ENCODE peak calls at places on chromosomes 12 and 14, in six cellular contexts. S, P, T, H, A and O are unnamed samples.

GRCh38 chr14:88212691-88213090 is 110.4 kb downstream of the KCNK10 start:
- DNase-seq in S (no peak), P (no peak), T (no peak), H (no peak), A (no peak), O (no peak)

GRCh38 chr12:124517260-124518050 is 50.0 kb downstream of the NCOR2 start:
- DNase-seq in S (peak; percentile 48), P (peak; percentile 81), T (no peak), H (peak; percentile 79), A (no peak), O (peak; percentile 67)

GRCh38 chr14:65419593-65420252 is 7.2 kb downstream of the FUT8 start:
- DNase-seq in S (no peak), P (no peak), T (peak; percentile 8), H (no peak), A (no peak), O (no peak)

GRCh38 chr12:100404769-100405407 is 48.0 kb downstream of the SLC17A8 start:
- DNase-seq in S (peak; percentile 50), P (peak; percentile 10), T (no peak), H (peak; percentile 48), A (peak; percentile 84), O (peak; percentile 51)

GRCh38 chr12:115433014-115433634 is 749.1 kb upstream of the TBX3 start:
- DNase-seq in S (no peak), P (peak; percentile 6), T (no peak), H (no peak), A (no peak), O (no peak)

GRCh38 chr12:91225316-91225715 is 42.7 kb upstream of the DCN start:
- DNase-seq in S (peak; percentile 59), P (no peak), T (no peak), H (no peak), A (no peak), O (no peak)

GRCh38 chr12:65896743-65897142 is 72.5 kb downstream of the HMGA2 start:
- DNase-seq in S (no peak), P (no peak), T (no peak), H (no peak), A (no peak), O (no peak)

GRCh38 chr12:108635201-108635996 is 1.7 kb upstream of the SELPLG start:
- DNase-seq in S (no peak), P (no peak), T (no peak), H (no peak), A (no peak), O (no peak)

GRCh38 chr14:73397810-73398209 is 60.5 kb downstream of the NUMB start:
- DNase-seq in S (peak; percentile 15), P (no peak), T (no peak), H (no peak), A (no peak), O (no peak)

GRCh38 chr14:65310568-65310967 is 102.0 kb upstream of the FUT8 start:
- DNase-seq in S (no peak), P (no peak), T (no peak), H (no peak), A (no peak), O (no peak)

GRCh38 chr12:121803861-121804416 is at the start of gene SETD1B:
- DNase-seq in S (peak; percentile 61), P (peak; percentile 43), T (no peak), H (peak; percentile 33), A (no peak), O (peak; percentile 51)

GRCh38 chr14:54756656-54757392 is 145.8 kb downstream of the GCH1 start:
- DNase-seq in S (no peak), P (no peak), T (no peak), H (no peak), A (no peak), O (no peak)

GRCh38 chr14:37615582-37616289 is 20.3 kb downstream of the TTC6 start:
- DNase-seq in S (no peak), P (peak; percentile 15), T (no peak), H (no peak), A (no peak), O (peak; percentile 62)

GRCh38 chr14:104370256-104370870 is 209.2 kb upstream of the C14orf180 start:
- DNase-seq in S (no peak), P (no peak), T (no peak), H (peak; percentile 9), A (peak; percentile 10), O (peak; percentile 53)

GRCh38 chr12:15253990-15254389 is 32.8 kb upstream of the RERG start:
- DNase-seq in S (no peak), P (no peak), T (no peak), H (no peak), A (no peak), O (no peak)

GRCh38 chr14:85319998-85320397 is 209.9 kb upstream of the FLRT2 start:
- DNase-seq in S (peak; percentile 15), P (peak; percentile 78), T (no peak), H (peak; percentile 95), A (no peak), O (peak; percentile 65)

GRCh38 chr14:93114713-93115068 is 1.0 kb downstream of the ITPK1 start:
- DNase-seq in S (no peak), P (no peak), T (no peak), H (no peak), A (no peak), O (no peak)

GRCh38 chr12:55850893-55851292 is 8.2 kb upstream of the MMP19 start:
- DNase-seq in S (no peak), P (no peak), T (no peak), H (no peak), A (no peak), O (no peak)

GRCh38 chr12:129193263-129193871 is 340.1 kb downstream of the GLT1D1 start:
- DNase-seq in S (no peak), P (no peak), T (no peak), H (no peak), A (no peak), O (peak; percentile 60)

GRCh38 chr14:52951730-52952481 is 1.1 kb upstream of the FERMT2 start:
- DNase-seq in S (peak; percentile 86), P (peak; percentile 60), T (peak; percentile 69), H (peak; percentile 75), A (peak; percentile 61), O (peak; percentile 87)

GRCh38 chr14:68109132-68109531 is 289.6 kb downstream of the RAD51B start:
- DNase-seq in S (peak; percentile 58), P (no peak), T (no peak), H (peak; percentile 63), A (no peak), O (no peak)

GRCh38 chr14:103746706-103747105 is 31.1 kb downstream of the ZFYVE21 start:
- DNase-seq in S (no peak), P (no peak), T (no peak), H (no peak), A (no peak), O (peak; percentile 57)

GRCh38 chr14:20468773-20469241 is 399 bp upstream of the PNP start:
- DNase-seq in S (no peak), P (no peak), T (no peak), H (no peak), A (no peak), O (no peak)

GRCh38 chr12:22792198-22792597 is 167.2 kb downstream of the ETNK1 start:
- DNase-seq in S (no peak), P (peak; percentile 23), T (no peak), H (no peak), A (no peak), O (no peak)

DNA sequence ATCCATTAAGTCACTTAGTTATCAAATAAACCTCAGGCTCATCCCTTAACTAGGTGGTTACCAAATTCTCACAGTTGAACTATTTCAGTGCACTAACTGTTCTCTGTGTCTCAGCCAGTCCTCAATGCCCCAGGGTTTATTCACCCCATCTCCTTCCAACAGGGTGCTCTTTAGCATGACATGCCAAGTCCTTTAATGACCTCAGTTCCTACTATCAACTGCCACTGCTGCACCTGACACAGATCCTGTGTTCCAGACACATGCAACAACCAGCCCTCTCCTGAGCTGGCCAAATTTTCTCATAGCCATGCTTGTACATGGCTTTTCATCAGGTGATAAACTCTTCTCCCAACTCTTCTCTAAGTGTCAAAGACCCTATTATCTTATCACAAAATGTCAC is 80.0 kb downstream of the ATXN2 start:
- DNase-seq in S (no peak), P (no peak), T (no peak), H (no peak), A (no peak), O (no peak)
- TF ChIP-seq EZH2 in S (no peak), P (no peak), T (no peak), H (no peak), A (no peak), O (no peak)

GRCh38 chr14:63508033-63508432 is 35.1 kb downstream of the PPP2R5E start:
- DNase-seq in S (no peak), P (no peak), T (no peak), H (no peak), A (no peak), O (no peak)
- TF ChIP-seq EZH2 in S (no peak), P (no peak), T (no peak), H (no peak), A (no peak), O (no peak)

DNA sequence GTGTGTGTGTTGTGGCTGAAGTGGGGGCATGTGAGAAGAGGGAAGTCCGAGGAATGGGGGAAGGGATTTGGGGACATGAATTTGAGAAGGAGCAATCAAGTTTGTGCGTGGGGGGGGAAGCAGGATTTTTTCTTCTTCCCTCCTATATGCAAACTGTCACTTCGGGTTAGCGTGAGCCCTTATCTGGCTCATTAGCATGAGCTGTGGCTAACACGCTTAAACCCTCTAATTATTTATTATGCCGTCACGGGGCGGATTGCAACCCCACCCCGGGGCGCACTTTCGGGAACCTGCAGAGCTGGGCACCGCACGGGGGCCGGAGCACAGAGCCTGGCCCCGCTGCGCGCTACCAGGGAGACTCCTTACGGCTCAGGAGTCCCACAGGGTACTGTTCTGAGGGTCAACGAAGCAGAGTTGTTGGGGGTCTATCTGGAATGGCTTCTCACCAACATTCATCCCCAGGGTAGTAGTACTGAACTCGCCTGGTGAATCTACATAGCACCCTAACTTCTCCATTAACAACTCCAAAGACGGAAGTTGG is 6.5 kb upstream of the ASCL1 start:
- DNase-seq in S (no peak), P (no peak), T (no peak), H (no peak), A (no peak), O (no peak)
- TF ChIP-seq EZH2 in S (no peak), P (no peak), T (no peak), H (peak; percentile 53), A (no peak), O (no peak)

GRCh38 chr12:130978785-130979184 is 25.1 kb downstream of the ADGRD1 start:
- DNase-seq in S (no peak), P (no peak), T (no peak), H (no peak), A (no peak), O (no peak)

GRCh38 chr12:130976171-130976720 is 22.5 kb downstream of the ADGRD1 start:
- DNase-seq in S (no peak), P (no peak), T (no peak), H (no peak), A (no peak), O (no peak)

GRCh38 chr12:130975116-130975515 is 21.4 kb downstream of the ADGRD1 start:
- DNase-seq in S (no peak), P (no peak), T (no peak), H (no peak), A (no peak), O (no peak)

GRCh38 chr12:130977046-130977758 is 23.5 kb downstream of the ADGRD1 start:
- DNase-seq in S (no peak), P (no peak), T (no peak), H (no peak), A (no peak), O (no peak)

DNA sequence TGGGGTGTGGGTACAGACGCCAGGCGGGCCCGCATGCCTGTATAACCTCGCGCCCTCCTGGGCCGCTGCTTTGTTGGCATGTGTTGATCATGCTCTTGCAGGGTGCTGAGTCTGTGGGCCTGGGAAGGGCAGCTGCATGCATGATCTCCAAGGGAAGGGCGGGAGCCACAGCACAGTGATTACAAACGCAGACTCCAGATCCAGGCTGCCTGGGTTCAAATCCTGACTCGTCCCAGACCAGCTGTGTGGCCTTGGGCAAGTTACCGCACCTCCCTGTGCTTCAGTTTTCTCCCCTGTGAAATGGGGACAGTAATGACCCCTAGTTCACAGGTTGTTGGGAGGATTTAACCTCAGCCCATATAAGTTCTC is 24.0 kb downstream of the ADGRD1 start:
- DNase-seq in S (no peak), P (no peak), T (no peak), H (no peak), A (no peak), O (no peak)
- TF ChIP-seq EZH2 in S (no peak), P (no peak), T (no peak), H (no peak), A (no peak), O (no peak)